ENCODE peak calls at places on chromosomes 6 and 20, in five cellular contexts. I, X, H, K and Y are unnamed samples.

GRCh38 chr6:92201618-92202017 is 1217.7 kb downstream of the EPHA7 start:
- DNase-seq in I (no peak), X (no peak), H (no peak), K (no peak), Y (no peak)

GRCh38 chr6:37987559-37987958 is 168.0 kb downstream of the ZFAND3 start:
- DNase-seq in I (no peak), X (no peak), H (no peak), K (no peak), Y (no peak)

GRCh38 chr6:34485321-34486060 is 19.6 kb downstream of the PACSIN1 start:
- DNase-seq in I (no peak), X (no peak), H (no peak), K (no peak), Y (no peak)

GRCh38 chr20:56400001-56400640 is 7.7 kb downstream of the CSTF1 start:
- DNase-seq in I (peak), X (no peak), H (peak), K (peak), Y (no peak)

GRCh38 chr6:157428418-157429202 is 47.6 kb downstream of the ZDHHC14 start:
- DNase-seq in I (no peak), X (no peak), H (no peak), K (peak), Y (no peak)

GRCh38 chr6:29617782-29618557 is 15.0 kb downstream of the GABBR1 start:
- DNase-seq in I (no peak), X (no peak), H (no peak), K (no peak), Y (no peak)

GRCh38 chr6:40743690-40744446 is 156.7 kb upstream of the LRFN2 start:
- DNase-seq in I (no peak), X (no peak), H (no peak), K (no peak), Y (no peak)

GRCh38 chr20:4245542-4245941 is 230.2 kb upstream of the RNF24 start:
- DNase-seq in I (no peak), X (no peak), H (no peak), K (no peak), Y (no peak)

GRCh38 chr20:10466325-10466724 is 31.2 kb downstream of the SLX4IP start:
- DNase-seq in I (no peak), X (no peak), H (peak), K (peak), Y (no peak)

GRCh38 chr6:87791029-87791428 is 89.0 kb upstream of the AKIRIN2 start:
- DNase-seq in I (no peak), X (no peak), H (no peak), K (peak), Y (no peak)

GRCh38 chr6:5036309-5036708 is 32.5 kb upstream of the RPP40 start:
- DNase-seq in I (no peak), X (no peak), H (peak), K (peak), Y (no peak)

GRCh38 chr6:47484616-47485015 is 7.0 kb downstream of the CD2AP start:
- DNase-seq in I (no peak), X (no peak), H (peak), K (peak), Y (no peak)

GRCh38 chr20:6614836-6615235 is 152.7 kb upstream of the BMP2 start:
- DNase-seq in I (no peak), X (no peak), H (no peak), K (no peak), Y (no peak)

GRCh38 chr20:25148181-25148981 is 47.1 kb upstream of the ENTPD6 start:
- DNase-seq in I (no peak), X (peak), H (peak), K (peak), Y (peak)

GRCh38 chr6:111803384-111803783 is 69.9 kb downstream of the FYN start:
- DNase-seq in I (no peak), X (no peak), H (no peak), K (no peak), Y (no peak)

GRCh38 chr6:124780621-124781020 is 181.6 kb upstream of the RNF217 start:
- DNase-seq in I (no peak), X (no peak), H (no peak), K (no peak), Y (no peak)

GRCh38 chr20:62772994-62773858 is 23.0 kb upstream of the MRGBP start:
- DNase-seq in I (no peak), X (peak), H (peak), K (peak), Y (no peak)

GRCh38 chr20:8219403-8219802 is 87.3 kb downstream of the PLCB1 start:
- DNase-seq in I (no peak), X (no peak), H (no peak), K (no peak), Y (no peak)

GRCh38 chr20:36135159-36135558 is 19.4 kb upstream of the EPB41L1 start:
- DNase-seq in I (no peak), X (no peak), H (no peak), K (no peak), Y (no peak)

GRCh38 chr6:116410945-116411623 is 40.3 kb downstream of the DSE start:
- DNase-seq in I (no peak), X (no peak), H (peak), K (peak), Y (peak)

GRCh38 chr6:11912420-11912819 is 99.7 kb upstream of the HIVEP1 start:
- DNase-seq in I (no peak), X (no peak), H (no peak), K (no peak), Y (no peak)

GRCh38 chr6:76166874-76167273 is 94.4 kb upstream of the IMPG1 start:
- DNase-seq in I (no peak), X (no peak), H (no peak), K (no peak), Y (no peak)

GRCh38 chr20:884983-885952 is 30.9 kb downstream of the ANGPT4 start:
- DNase-seq in I (no peak), X (no peak), H (peak), K (peak), Y (no peak)

GRCh38 chr6:52423971-52424381 is 3.8 kb downstream of the EFHC1 start:
- DNase-seq in I (no peak), X (no peak), H (peak), K (peak), Y (no peak)

GRCh38 chr6:7502743-7503142 is 38.7 kb upstream of the DSP start:
- DNase-seq in I (no peak), X (no peak), H (no peak), K (no peak), Y (no peak)

GRCh38 chr6:108838101-108838717 is 10.0 kb upstream of the ARMC2 start:
- DNase-seq in I (no peak), X (no peak), H (peak), K (peak), Y (no peak)
- TF ChIP-seq CTCF in I (no peak), X (no peak), H (peak), K (peak), Y (no peak)

GRCh38 chr6:138406443-138406842 is 2.4 kb downstream of the HEBP2 start:
- DNase-seq in I (no peak), X (no peak), H (no peak), K (no peak), Y (no peak)
- TF ChIP-seq CTCF in I (no peak), X (no peak), H (no peak), K (no peak), Y (no peak)

GRCh38 chr20:39547546-39548410 is 585.6 kb downstream of the DHX35 start:
- DNase-seq in I (no peak), X (no peak), H (no peak), K (no peak), Y (no peak)
- TF ChIP-seq CTCF in I (no peak), X (no peak), H (no peak), K (no peak), Y (no peak)

GRCh38 chr6:133921249-133921859 is 31.7 kb upstream of the TBPL1 start:
- DNase-seq in I (peak), X (peak), H (peak), K (peak), Y (peak)

GRCh38 chr6:133916650-133917151 is 27.8 kb downstream of the TCF21 start:
- DNase-seq in I (peak), X (peak), H (peak), K (peak), Y (peak)

GRCh38 chr6:133917781-133918180 is 28.9 kb downstream of the TCF21 start:
- DNase-seq in I (no peak), X (no peak), H (no peak), K (no peak), Y (no peak)

GRCh38 chr6:133918208-133918930 is 29.5 kb downstream of the TCF21 start:
- DNase-seq in I (no peak), X (no peak), H (no peak), K (no peak), Y (no peak)

DNA sequence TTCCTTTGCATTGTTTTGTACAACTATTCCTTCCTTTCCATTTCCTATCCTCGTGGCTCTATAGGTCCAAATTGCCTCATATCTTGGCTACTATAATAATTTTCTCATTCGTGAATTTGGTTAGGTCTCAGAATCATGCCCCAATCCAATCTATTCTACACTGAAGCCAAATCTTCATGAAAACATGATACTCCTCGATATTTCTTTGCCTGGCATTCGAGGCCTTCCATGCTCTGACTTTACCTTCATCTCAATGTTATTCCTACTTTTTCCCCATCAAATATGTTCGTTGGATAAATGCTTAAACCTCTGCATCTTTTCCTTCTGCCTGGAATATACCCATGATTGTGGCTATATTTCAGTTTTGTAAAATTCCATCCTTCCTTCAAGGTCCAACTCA is 30.4 kb downstream of the TCF21 start:
- DNase-seq in I (no peak), X (no peak), H (no peak), K (no peak), Y (no peak)
- TF ChIP-seq CTCF in I (no peak), X (no peak), H (no peak), K (no peak), Y (no peak)

GRCh38 chr6:135162678-135163439 is 18.2 kb upstream of the MYB start:
- DNase-seq in I (no peak), X (peak), H (peak), K (no peak), Y (no peak)
- TF ChIP-seq CTCF in I (peak), X (peak), H (peak), K (peak), Y (peak)

DNA sequence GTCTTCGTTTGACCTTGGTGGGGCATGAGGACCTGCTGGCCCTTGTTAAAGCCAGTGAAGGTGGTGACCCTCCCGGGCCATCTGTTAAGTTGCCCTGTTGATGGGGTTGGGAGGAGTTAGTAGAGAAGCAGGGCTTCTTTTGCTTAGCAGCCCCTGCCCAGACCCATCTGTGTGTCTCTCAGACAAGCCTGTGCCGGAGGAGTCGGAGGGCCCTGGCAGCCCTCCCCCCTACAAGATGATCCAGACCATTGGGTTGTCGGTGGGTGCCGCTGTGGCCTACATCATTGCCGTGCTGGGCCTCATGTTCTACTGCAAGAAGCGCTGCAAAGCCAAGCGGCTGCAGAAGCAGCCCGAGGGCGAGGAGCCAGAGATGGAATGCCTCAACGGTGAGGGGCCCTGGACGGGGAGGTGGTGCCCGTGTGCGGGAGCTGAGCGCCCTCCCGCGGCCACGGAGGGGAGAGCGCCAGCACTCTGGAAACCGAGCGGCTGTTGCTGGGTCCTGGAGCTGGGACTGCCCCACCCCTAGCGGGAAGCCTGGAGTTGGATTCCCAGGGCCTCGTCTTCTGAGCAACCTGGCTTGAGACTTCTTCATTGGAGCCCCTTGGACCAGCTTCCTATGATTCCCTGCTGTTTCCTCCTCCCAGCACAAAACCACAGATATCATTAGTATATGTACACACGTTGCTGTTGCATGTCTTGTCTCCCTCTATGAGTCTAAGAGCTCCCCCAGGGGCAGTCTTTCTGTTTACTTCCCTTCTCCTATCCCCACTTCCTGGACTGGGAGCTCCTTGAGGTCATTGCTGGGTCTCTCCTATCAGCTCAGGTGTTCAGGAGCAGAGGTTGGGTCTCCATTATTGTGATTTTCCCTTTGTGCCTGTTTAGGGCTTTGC is 27.6 kb upstream of the SRF start:
- DNase-seq in I (peak), X (peak), H (peak), K (peak), Y (peak)
- TF ChIP-seq CTCF in I (peak), X (peak), H (peak), K (peak), Y (peak)

DNA sequence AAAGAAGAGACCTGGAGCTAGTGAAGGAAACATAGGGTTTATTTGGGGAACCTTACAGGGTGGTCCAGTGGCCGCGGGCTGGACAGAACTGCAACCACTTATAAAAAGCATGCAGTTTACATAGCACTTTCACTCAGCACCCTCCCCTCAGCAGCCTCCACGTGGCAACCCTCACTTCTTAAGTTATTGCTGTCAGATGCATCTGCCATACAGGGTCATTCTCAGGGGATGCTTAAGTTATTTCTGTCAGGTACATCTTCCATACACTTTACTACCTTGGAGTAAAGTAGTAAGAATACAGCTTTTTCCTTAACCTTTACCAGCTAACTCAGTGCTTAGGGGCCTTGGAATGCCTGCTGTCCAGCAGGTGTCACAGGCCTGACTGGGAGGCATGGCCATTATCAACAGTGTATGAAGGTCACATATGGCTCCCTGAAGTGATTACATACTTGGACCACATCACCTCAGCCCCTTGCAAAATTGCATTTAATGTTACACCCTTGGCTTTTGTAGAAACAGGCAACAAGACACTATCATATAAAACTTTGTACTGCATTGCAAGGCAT is 2.0 kb upstream of the NOL7 start:
- DNase-seq in I (no peak), X (no peak), H (no peak), K (no peak), Y (no peak)
- TF ChIP-seq CTCF in I (no peak), X (no peak), H (no peak), K (no peak), Y (no peak)

GRCh38 chr20:63933646-63934045 is 22.6 kb downstream of the UCKL1 start:
- DNase-seq in I (no peak), X (no peak), H (no peak), K (no peak), Y (no peak)

GRCh38 chr20:63935447-63935846 is 20.8 kb downstream of the UCKL1 start:
- DNase-seq in I (no peak), X (no peak), H (no peak), K (no peak), Y (no peak)

GRCh38 chr20:63932606-63933160 is 23.5 kb downstream of the UCKL1 start:
- DNase-seq in I (no peak), X (no peak), H (no peak), K (no peak), Y (no peak)

GRCh38 chr20:63931735-63932134 is 24.5 kb downstream of the UCKL1 start:
- DNase-seq in I (no peak), X (no peak), H (no peak), K (no peak), Y (no peak)

GRCh38 chr20:63934271-63935068 is 21.7 kb downstream of the UCKL1 start:
- DNase-seq in I (no peak), X (no peak), H (no peak), K (no peak), Y (no peak)
- TF ChIP-seq CTCF in I (no peak), X (no peak), H (peak), K (peak), Y (no peak)

DNA sequence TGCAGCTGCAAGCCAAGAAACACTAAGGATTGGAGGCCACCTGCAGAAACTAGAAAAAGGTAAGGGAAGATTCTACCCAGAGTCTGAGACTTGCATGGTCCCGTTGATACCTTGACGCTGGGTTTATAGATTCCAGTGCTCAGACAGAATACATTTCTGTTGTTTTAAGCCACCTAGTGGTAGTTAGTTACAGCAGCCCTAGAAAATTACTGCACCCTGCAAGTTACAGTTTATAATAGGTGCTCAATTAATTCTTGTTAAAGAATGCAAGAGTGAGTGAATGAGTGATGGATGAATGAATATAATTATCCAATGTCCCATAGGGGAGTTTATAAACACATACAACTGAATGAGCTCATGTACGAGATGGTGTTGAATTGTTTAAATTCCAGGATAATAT is 453.1 kb upstream of the SLC35B3 start:
- DNase-seq in I (peak), X (no peak), H (no peak), K (no peak), Y (no peak)
- TF ChIP-seq CTCF in I (no peak), X (no peak), H (no peak), K (no peak), Y (peak)

GRCh38 chr20:57443349-57443748 is 52.2 kb downstream of the RBM38 start:
- DNase-seq in I (no peak), X (no peak), H (no peak), K (no peak), Y (no peak)

GRCh38 chr20:57442888-57443239 is 51.7 kb downstream of the RBM38 start:
- DNase-seq in I (no peak), X (peak), H (no peak), K (no peak), Y (no peak)

GRCh38 chr20:57444394-57445048 is 53.3 kb downstream of the RBM38 start:
- DNase-seq in I (no peak), X (no peak), H (no peak), K (no peak), Y (no peak)

GRCh38 chr20:57445298-57445697 is 54.1 kb downstream of the RBM38 start:
- DNase-seq in I (no peak), X (no peak), H (peak), K (peak), Y (peak)

DNA sequence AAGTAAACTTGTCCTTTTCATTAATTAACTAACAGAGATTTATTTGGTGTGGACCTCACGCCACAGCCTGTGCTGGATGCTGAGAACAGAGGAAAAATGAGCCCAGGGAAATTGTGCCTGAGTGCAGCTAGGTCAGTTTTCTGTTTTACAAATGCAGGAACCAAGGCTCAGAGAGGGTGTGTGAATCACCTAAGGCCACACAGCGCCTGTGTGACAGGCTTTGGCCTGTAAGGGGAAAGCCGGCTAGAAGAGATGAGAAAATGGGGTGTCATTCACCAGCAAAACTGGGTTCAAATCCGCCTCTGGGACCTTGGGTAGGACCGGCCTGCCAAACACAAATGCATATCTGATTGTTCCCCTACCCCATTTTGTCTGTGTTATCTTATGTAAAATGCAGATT is 52.7 kb downstream of the RBM38 start:
- DNase-seq in I (no peak), X (no peak), H (no peak), K (no peak), Y (no peak)
- TF ChIP-seq CTCF in I (no peak), X (no peak), H (no peak), K (no peak), Y (no peak)